ENCODE peak calls at places on chromosomes 16 and 17, in six cellular contexts. E is tibial artery, D is PC-9, I is fibroblast of lung, B is heart right ventricle, O is uterus. A is an unnamed sample. For H3K4me1, the result is how much of the 10 kb centered on the place peaks cover.

GRCh38 chr16:51137097-51137496 is 14.0 kb downstream of the SALL1 start:
- DNase-seq in E (no peak), D (no peak), I (no peak), B (no peak), O (peak), A (no peak)

GRCh38 chr16:73047221-73047535 is 750 bp downstream of the ZFHX3 start:
- DNase-seq in E (no peak), D (no peak), I (peak), B (no peak), O (no peak), A (no peak)

GRCh38 chr17:7445011-7445927 is at the start of gene CHRNB1:
- DNase-seq in E (peak), D (peak), I (peak), B (peak), O (peak), A (no peak)

GRCh38 chr16:87579691-87580090 is 22.6 kb upstream of the JPH3 start:
- DNase-seq in E (no peak), D (no peak), I (no peak), B (no peak), O (no peak), A (no peak)

GRCh38 chr17:2214047-2214717 is 89.4 kb downstream of the SMG6 start:
- DNase-seq in E (peak), D (no peak), I (peak), B (peak), O (peak), A (no peak)

GRCh38 chr17:1177099-1177996 is 2.4 kb downstream of the ABR start:
- DNase-seq in E (no peak), D (no peak), I (peak), B (no peak), O (peak), A (no peak)

GRCh38 chr16:4360538-4361021 is 9.5 kb upstream of the PAM16 start:
- DNase-seq in E (no peak), D (no peak), I (no peak), B (peak), O (no peak), A (no peak)

GRCh38 chr17:17693253-17693954 is 12.1 kb downstream of the RAI1 start:
- DNase-seq in E (peak), D (peak), I (no peak), B (peak), O (peak), A (no peak)

GRCh38 chr17:27239046-27239445 is 54.9 kb upstream of the WSB1 start:
- DNase-seq in E (no peak), D (no peak), I (no peak), B (no peak), O (no peak), A (no peak)

GRCh38 chr16:55605756-55606155 is 39.3 kb downstream of the CAPNS2 start:
- DNase-seq in E (no peak), D (no peak), I (no peak), B (no peak), O (no peak), A (no peak)

GRCh38 chr17:30812218-30813177 is 12.0 kb downstream of the CRLF3 start:
- DNase-seq in E (no peak), D (no peak), I (peak), B (no peak), O (no peak), A (peak)

GRCh38 chr16:15770107-15770506 is 86.7 kb downstream of the MYH11 start:
- DNase-seq in E (peak), D (no peak), I (no peak), B (no peak), O (no peak), A (no peak)

GRCh38 chr17:18964018-18964351 is 12.0 kb downstream of the SLC5A10 start:
- DNase-seq in E (peak), D (no peak), I (no peak), B (no peak), O (no peak), A (no peak)

GRCh38 chr17:78933025-78933958 is 8.1 kb upstream of the TIMP2 start:
- DNase-seq in E (peak), D (peak), I (peak), B (peak), O (peak), A (peak)

GRCh38 chr17:3723556-3724372 is at the start of gene HASPIN:
- DNase-seq in E (peak), D (peak), I (peak), B (peak), O (peak), A (peak)

GRCh38 chr16:73048292-73049050 is 543 bp upstream of the ZFHX3 start:
- DNase-seq in E (peak), D (peak), I (peak), B (peak), O (no peak), A (no peak)

GRCh38 chr17:1627987-1628855 is at the start of gene SLC43A2:
- DNase-seq in E (peak), D (peak), I (peak), B (peak), O (peak), A (peak)

GRCh38 chr16:85798283-85798776 is 1.0 kb downstream of the EMC8 start:
- DNase-seq in E (no peak), D (no peak), I (no peak), B (no peak), O (no peak), A (no peak)

GRCh38 chr16:67181346-67181745 is 2.4 kb downstream of the MATCAP1 start:
- DNase-seq in E (no peak), D (no peak), I (peak), B (no peak), O (peak), A (no peak)

GRCh38 chr16:48014349-48015135 is 141.3 kb downstream of the ABCC12 start:
- DNase-seq in E (no peak), D (peak), I (no peak), B (no peak), O (no peak), A (peak)

GRCh38 chr16:87332150-87332549 is 15.0 kb upstream of the C16orf95 start:
- DNase-seq in E (no peak), D (no peak), I (peak), B (no peak), O (no peak), A (no peak)

GRCh38 chr17:17859909-17860760 is 23.3 kb upstream of the SREBF1 start:
- DNase-seq in E (peak), D (peak), I (peak), B (peak), O (peak), A (no peak)

GRCh38 chr17:7987112-7987893 is 15.1 kb upstream of the GUCY2D start:
- DNase-seq in E (no peak), D (no peak), I (no peak), B (no peak), O (peak), A (no peak)

GRCh38 chr16:55842369-55843104 is 9.6 kb upstream of the CES1 start:
- DNase-seq in E (no peak), D (peak), I (peak), B (no peak), O (no peak), A (no peak)

GRCh38 chr17:35432176-35433074 is at the start of gene SLFN12:
- DNase-seq in E (peak), D (peak), I (peak), B (no peak), O (peak), A (peak)

GRCh38 chr16:26569793-26570192 is 496.9 kb upstream of the C16orf82 start:
- DNase-seq in E (no peak), D (no peak), I (no peak), B (no peak), O (no peak), A (no peak)

GRCh38 chr17:66661411-66661843 is 173.5 kb upstream of the CACNG5 start:
- DNase-seq in E (no peak), D (peak), I (peak), B (no peak), O (no peak), A (peak)

GRCh38 chr16:2587891-2588565 is 50.2 kb downstream of the PDPK1 start:
- DNase-seq in E (no peak), D (no peak), I (no peak), B (no peak), O (no peak), A (no peak)

GRCh38 chr17:5619088-5619740 is 34.9 kb upstream of the NLRP1 start:
- DNase-seq in E (no peak), D (no peak), I (no peak), B (no peak), O (no peak), A (no peak)

GRCh38 chr17:7932483-7932891 is 481 bp downstream of the CNTROB start:
- DNase-seq in E (peak), D (no peak), I (peak), B (no peak), O (peak), A (peak)

GRCh38 chr17:58337126-58337599 is 8.6 kb upstream of the TSPOAP1 start:
- DNase-seq in E (no peak), D (no peak), I (no peak), B (no peak), O (no peak), A (no peak)

GRCh38 chr16:80594756-80595155 is 54.0 kb downstream of the DYNLRB2 start:
- DNase-seq in E (no peak), D (no peak), I (no peak), B (no peak), O (no peak), A (no peak)

GRCh38 chr16:70410736-70411135 is 28.2 kb downstream of the ST3GAL2 start:
- DNase-seq in E (no peak), D (no peak), I (peak), B (no peak), O (no peak), A (no peak)

GRCh38 chr16:52318259-52319008 is 228.5 kb downstream of the TOX3 start:
- DNase-seq in E (no peak), D (no peak), I (no peak), B (no peak), O (no peak), A (no peak)

GRCh38 chr16:68031951-68032350 is 8.9 kb downstream of the DUS2 start:
- DNase-seq in E (no peak), D (peak), I (no peak), B (no peak), O (no peak), A (peak)

GRCh38 chr16:30005341-30006094 is 5.3 kb downstream of the DOC2A start:
- DNase-seq in E (no peak), D (peak), I (peak), B (no peak), O (no peak), A (no peak)

GRCh38 chr16:70789231-70789926 is 11.6 kb downstream of the VAC14 start:
- DNase-seq in E (peak), D (no peak), I (peak), B (peak), O (peak), A (no peak)

GRCh38 chr16:10923650-10924214 is 18.5 kb downstream of the DEXI start:
- DNase-seq in E (peak), D (no peak), I (no peak), B (peak), O (no peak), A (no peak)

GRCh38 chr16:89993377-89993776 is 25.9 kb downstream of the DBNDD1 start:
- DNase-seq in E (no peak), D (no peak), I (no peak), B (no peak), O (no peak), A (no peak)

DNA sequence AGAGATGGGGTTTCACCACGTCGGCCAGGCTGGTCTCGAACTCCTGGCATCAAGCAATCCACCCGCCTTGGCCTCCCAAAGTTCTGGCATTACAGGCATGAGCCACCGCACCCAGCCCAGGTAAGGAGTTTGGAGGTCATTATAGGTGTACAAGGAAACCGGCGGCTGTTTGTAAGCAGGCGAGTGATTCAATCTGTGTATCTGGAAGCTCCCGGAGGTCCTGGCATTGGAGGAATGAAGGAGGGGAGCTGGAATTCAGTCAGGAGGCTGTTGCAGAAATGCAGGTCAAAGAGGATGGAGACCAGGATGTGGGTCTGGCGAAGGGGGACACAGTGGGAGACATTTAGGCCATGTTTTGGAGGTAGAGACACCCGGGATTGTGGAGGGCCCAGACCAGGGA is 18.8 kb downstream of the CDC42EP4 start:
- DNase-seq in E (no peak), D (peak), I (no peak), B (no peak), O (no peak), A (no peak)
- H3K4me1 ChIP-seq in E (under half), D (half or more), I (under half), B (half or more), O (under half), A (under half)

DNA sequence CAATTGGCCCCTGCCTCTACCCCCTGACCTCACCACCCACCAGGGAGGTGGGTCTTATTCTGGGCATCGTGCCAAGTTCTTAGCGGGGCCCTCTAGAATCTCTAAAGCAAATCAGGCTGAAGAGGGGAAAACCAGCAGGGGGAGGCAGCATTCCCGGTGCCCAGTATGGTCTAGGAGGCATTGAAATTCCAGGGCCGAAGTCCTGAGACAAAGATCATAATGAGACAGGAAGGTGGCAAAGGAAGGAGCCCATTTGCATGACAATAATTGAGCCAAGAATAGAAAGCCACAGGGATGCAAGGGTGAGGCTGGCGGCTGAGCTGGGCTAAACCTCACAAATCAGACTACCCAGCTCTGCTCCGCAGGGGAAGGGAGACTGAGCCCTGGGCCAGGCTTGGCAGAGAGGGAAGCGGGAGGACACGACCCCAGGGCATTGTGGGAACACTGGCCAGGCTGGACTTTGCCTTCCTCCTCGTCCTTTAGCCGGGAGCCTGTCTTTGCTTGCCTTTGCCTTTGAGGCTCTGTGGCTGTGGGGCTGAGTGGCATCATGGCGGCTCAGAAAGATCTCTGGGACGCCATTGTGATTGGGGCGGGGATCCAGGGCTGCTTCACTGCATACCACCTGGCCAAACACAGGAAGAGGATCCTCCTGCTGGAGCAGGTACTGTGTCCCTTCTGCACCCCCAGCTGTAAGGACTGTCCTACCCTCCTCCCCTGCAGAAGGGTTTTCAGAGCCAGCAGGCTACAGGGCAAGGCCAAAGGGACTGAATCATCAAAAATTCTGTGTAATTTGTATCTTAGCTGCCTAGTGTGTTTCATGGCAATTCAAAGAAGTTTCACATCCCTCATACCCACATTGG is at the start of gene PIPOX:
- DNase-seq in E (no peak), D (peak), I (peak), B (peak), O (no peak), A (no peak)
- TF ChIP-seq CTCF in E (no peak), D (no peak), I (no peak), B (no peak), O (no peak), A (peak)

GRCh38 chr17:62723842-62724241 is 84.3 kb downstream of the MARCHF10 start:
- DNase-seq in E (no peak), D (no peak), I (no peak), B (no peak), O (no peak), A (no peak)

GRCh38 chr17:62724398-62725146 is 83.5 kb downstream of the MARCHF10 start:
- DNase-seq in E (no peak), D (no peak), I (no peak), B (no peak), O (no peak), A (peak)

GRCh38 chr17:62725791-62726249 is 82.3 kb downstream of the MARCHF10 start:
- DNase-seq in E (no peak), D (peak), I (no peak), B (no peak), O (no peak), A (no peak)

GRCh38 chr17:62732125-62732524 is 76.0 kb downstream of the MARCHF10 start:
- DNase-seq in E (no peak), D (no peak), I (no peak), B (no peak), O (no peak), A (peak)

GRCh38 chr17:62727916-62728672 is 80.0 kb downstream of the MARCHF10 start:
- DNase-seq in E (no peak), D (no peak), I (no peak), B (no peak), O (no peak), A (no peak)
- H3K27ac ChIP-seq in E (no peak), D (no peak), I (no peak), B (no peak), O (no peak), A (no peak)

DNA sequence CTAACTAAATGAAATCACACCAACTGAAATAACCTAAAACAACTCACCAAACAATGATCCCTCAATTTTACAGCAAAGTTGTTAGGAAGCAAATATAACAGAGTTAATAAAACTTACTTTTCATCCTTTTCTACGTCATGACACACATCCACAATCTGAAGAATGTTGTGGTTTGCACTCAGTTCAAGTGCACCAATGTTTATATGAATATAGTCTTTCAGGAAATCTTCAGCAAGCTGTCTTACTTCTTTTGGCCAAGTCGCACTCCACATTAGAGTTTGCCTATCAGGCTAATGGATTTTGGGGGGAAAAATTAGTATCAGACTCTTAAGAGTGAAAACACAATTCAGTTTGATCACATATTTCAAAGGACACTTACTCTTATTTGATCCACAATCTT is 3.3 kb downstream of the DDX5 start:
- DNase-seq in E (no peak), D (no peak), I (peak), B (no peak), O (no peak), A (no peak)
- H3K4me1 ChIP-seq in E (under half), D (under half), I (under half), B (half or more), O (under half), A (under half)

DNA sequence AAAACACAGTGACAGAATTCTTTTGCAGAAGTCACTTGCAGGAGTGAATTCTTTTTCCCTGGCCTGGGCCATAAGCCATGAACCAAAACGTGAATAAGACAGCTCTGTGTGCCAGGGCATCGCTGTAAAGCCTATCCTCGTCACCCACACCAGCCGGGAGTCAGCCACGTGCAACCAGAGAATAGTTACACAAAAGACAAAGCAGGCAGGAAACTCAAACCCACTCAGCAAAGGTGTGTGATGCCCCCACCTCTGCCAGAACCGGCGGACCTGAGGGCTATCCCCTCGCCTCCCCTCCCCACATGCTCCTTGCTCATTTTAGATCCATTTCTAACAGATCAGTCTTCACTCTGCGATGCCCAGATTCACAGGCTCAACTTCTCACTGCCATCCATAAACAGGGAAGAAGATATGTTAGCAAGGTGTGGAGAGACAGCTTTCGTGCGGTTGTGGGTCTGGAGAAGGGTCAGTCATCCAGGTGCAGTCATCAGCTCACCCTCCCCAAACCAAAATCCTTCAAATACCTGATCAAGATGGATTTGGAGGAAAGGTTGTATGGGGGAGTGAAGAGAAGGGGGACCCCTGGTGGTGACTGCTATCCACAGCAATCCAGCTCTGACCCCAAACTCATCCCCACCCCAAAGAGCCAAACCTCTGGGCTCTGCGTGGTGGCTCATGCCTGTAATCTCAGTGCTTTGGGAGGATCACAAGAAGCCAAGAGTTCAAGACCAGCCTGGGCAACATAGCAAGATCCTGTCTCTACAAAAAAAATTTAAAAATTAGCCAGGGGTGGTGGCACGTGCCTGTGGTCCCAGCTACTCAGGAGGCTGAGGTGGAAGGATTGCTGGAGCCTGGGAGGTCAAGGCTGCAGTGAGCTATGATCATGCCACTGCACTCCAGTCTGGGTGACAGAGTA is 219.2 kb downstream of the C16orf78 start:
- DNase-seq in E (peak), D (no peak), I (peak), B (no peak), O (no peak), A (no peak)
- TF ChIP-seq CTCF in E (peak), D (peak), I (peak), B (peak), O (peak), A (peak)

GRCh38 chr17:49566668-49567071 is 9.0 kb upstream of the NXPH3 start:
- DNase-seq in E (no peak), D (no peak), I (no peak), B (no peak), O (peak), A (no peak)
- H3K27ac ChIP-seq in E (peak), D (no peak), I (no peak), B (peak), O (peak), A (no peak)

GRCh38 chr17:50270430-50271172 is 3.7 kb upstream of the TMEM92 start:
- DNase-seq in E (peak), D (peak), I (peak), B (peak), O (peak), A (no peak)
- H3K4me1 ChIP-seq in E (under half), D (under half), I (under half), B (under half), O (under half), A (under half)

GRCh38 chr17:43696891-43697290 is 35.2 kb upstream of the MEOX1 start:
- DNase-seq in E (no peak), D (no peak), I (no peak), B (no peak), O (no peak), A (no peak)
- TF ChIP-seq CTCF in E (no peak), D (no peak), I (no peak), B (no peak), O (no peak), A (no peak)

A was measured in foreskin keratinocyte.